ENCODE peak calls at places on chromosome 18, in five cellular contexts. R is neural progenitor cell, V is GM23248, T is HCT116, I is PC-3. O is an unnamed sample.

GRCh38 chr18:34224423-34225217 is at the start of gene NOL4:
- DNase-seq in R (peak; percentile 99), V (peak; percentile 22), T (no peak), I (peak; percentile 36), O (no peak)

GRCh38 chr18:73136134-73136533 is 268.3 kb upstream of the NETO1 start:
- DNase-seq in R (peak; percentile 8), V (peak; percentile 4), T (no peak), I (peak; percentile 67), O (no peak)

GRCh38 chr18:6521804-6522418 is 107.2 kb upstream of the L3MBTL4 start:
- DNase-seq in R (peak; percentile 39), V (peak; percentile 45), T (no peak), I (peak; percentile 85), O (peak; percentile 21)

GRCh38 chr18:79780547-79780946 is 17.2 kb upstream of the KCNG2 start:
- DNase-seq in R (no peak), V (no peak), T (no peak), I (no peak), O (no peak)

GRCh38 chr18:52408800-52409302 is 68.9 kb downstream of the DCC start:
- DNase-seq in R (no peak), V (no peak), T (no peak), I (no peak), O (no peak)

GRCh38 chr18:76914314-76914713 is 92.0 kb downstream of the ZNF236 start:
- DNase-seq in R (no peak), V (no peak), T (no peak), I (no peak), O (no peak)

GRCh38 chr18:52343138-52343537 is 3.1 kb downstream of the DCC start:
- DNase-seq in R (peak; percentile 71), V (no peak), T (no peak), I (peak; percentile 3), O (no peak)

GRCh38 chr18:46859855-46860254 is 57.5 kb downstream of the PIAS2 start:
- DNase-seq in R (no peak), V (no peak), T (no peak), I (no peak), O (no peak)

GRCh38 chr18:71209944-71210343 is 921.1 kb downstream of the SOCS6 start:
- DNase-seq in R (no peak), V (no peak), T (no peak), I (peak; percentile 7), O (no peak)

GRCh38 chr18:986071-986470 is 81.4 kb downstream of the ADCYAP1 start:
- DNase-seq in R (peak; percentile 35), V (no peak), T (no peak), I (no peak), O (no peak)

GRCh38 chr18:11040823-11041712 is 108.3 kb downstream of the PIEZO2 start:
- DNase-seq in R (peak; percentile 79), V (peak; percentile 72), T (peak; percentile 22), I (peak; percentile 65), O (no peak)

GRCh38 chr18:63253428-63254372 is 65.9 kb downstream of the BCL2 start:
- DNase-seq in R (no peak), V (peak; percentile 48), T (no peak), I (no peak), O (peak; percentile 7)

GRCh38 chr18:59744271-59744721 is 47.1 kb upstream of the CCBE1 start:
- DNase-seq in R (no peak), V (peak; percentile 95), T (no peak), I (peak; percentile 92), O (peak; percentile 15)

GRCh38 chr18:79111483-79111882 is 42.3 kb downstream of the ATP9B start:
- DNase-seq in R (no peak), V (no peak), T (no peak), I (no peak), O (no peak)

GRCh38 chr18:36947820-36948348 is 119.0 kb downstream of the KIAA1328 start:
- DNase-seq in R (no peak), V (no peak), T (peak; percentile 6), I (peak; percentile 63), O (no peak)
- H3K4me2 ChIP-seq in R (no peak overlapping the region), V (no peak overlapping the region), T (peak overlapping the region; percentile 40), I (peak overlapping the region; percentile 26), O (no peak overlapping the region)

GRCh38 chr18:31232000-31232399 is 69.3 kb upstream of the DSC1 start:
- DNase-seq in R (no peak), V (no peak), T (no peak), I (no peak), O (no peak)
- H2AFZ ChIP-seq in R (no peak overlapping the region), V (no peak overlapping the region), T (peak overlapping the region; percentile 92), I (no peak overlapping the region), O (no peak overlapping the region)

GRCh38 chr18:3486514-3486913 is 36.5 kb downstream of the TGIF1 start:
- DNase-seq in R (no peak), V (no peak), T (no peak), I (no peak), O (no peak)
- H3K27ac ChIP-seq in R (no peak overlapping the region), V (no peak overlapping the region), T (no peak overlapping the region), I (no peak overlapping the region), O (no peak overlapping the region)

GRCh38 chr18:66728951-66729350 is 125.1 kb upstream of the CDH19 start:
- DNase-seq in R (no peak), V (no peak), T (no peak), I (no peak), O (no peak)
- H3K4me2 ChIP-seq in R (no peak overlapping the region), V (no peak overlapping the region), T (no peak overlapping the region), I (no peak overlapping the region), O (no peak overlapping the region)

DNA sequence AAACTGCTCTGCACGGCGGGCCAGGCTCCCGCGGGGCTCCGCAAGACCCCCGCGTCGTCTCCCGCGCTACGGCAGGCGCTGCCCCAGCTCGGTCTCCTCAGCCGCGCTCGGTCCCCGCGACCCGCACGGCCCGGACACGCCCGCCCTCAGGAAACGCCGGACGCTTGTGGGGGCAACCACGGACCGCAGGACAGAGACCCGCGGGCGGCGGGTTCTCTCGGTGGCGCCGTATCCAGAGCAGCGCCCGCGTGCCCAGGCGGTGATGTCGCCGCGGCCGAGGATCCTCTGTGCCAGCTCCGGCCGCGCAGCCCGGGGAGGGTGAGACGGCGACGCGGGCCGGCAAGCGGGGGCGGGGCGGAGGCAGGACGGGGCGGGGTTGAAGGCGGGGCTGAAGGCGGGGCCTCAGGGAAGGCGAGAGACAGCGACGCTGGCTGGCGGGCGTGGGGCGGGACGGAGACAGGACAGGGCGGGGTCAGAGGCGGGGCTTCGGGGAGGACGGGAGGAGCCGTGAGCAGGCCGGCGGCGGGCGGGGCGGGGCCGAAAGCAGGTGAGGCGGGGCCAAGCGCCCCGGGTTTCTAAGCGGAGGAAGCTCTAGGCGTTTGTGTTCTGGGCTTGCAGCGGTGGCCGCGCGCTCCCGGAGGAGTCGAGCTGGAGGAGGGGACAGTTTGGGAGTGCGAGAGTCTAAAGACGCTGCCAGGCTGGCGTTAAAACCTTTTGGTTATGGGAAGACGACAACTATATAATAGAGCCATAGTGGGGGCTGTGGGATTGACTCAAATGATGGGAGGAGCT is at the start of gene DSEL:
- DNase-seq in R (peak; percentile 95), V (peak; percentile 99), T (no peak), I (peak; percentile 89), O (no peak)
- H2AFZ ChIP-seq in R (peak within 1 kb of the TSS; percentile 74), V (peak within 1 kb of the TSS; percentile 79), T (no peak within 1 kb of the TSS), I (peak within 1 kb of the TSS; percentile 98), O (peak within 1 kb of the TSS; percentile 98)

GRCh38 chr18:50696436-50696835 is 123.4 kb downstream of the MRO start:
- DNase-seq in R (no peak), V (no peak), T (no peak), I (no peak), O (no peak)
- H3K27ac ChIP-seq in R (no peak overlapping the region), V (no peak overlapping the region), T (no peak overlapping the region), I (no peak overlapping the region), O (no peak overlapping the region)

GRCh38 chr18:55444496-55444895 is 143.5 kb downstream of the TCF4 start:
- DNase-seq in R (no peak), V (no peak), T (no peak), I (no peak), O (no peak)

GRCh38 chr18:55440988-55441387 is 147.0 kb downstream of the TCF4 start:
- DNase-seq in R (no peak), V (no peak), T (no peak), I (no peak), O (no peak)

GRCh38 chr18:55446996-55447671 is 140.9 kb downstream of the TCF4 start:
- DNase-seq in R (no peak), V (no peak), T (no peak), I (no peak), O (no peak)

GRCh38 chr18:55439036-55439435 is 149.0 kb downstream of the TCF4 start:
- DNase-seq in R (peak; percentile 76), V (no peak), T (no peak), I (no peak), O (no peak)

DNA sequence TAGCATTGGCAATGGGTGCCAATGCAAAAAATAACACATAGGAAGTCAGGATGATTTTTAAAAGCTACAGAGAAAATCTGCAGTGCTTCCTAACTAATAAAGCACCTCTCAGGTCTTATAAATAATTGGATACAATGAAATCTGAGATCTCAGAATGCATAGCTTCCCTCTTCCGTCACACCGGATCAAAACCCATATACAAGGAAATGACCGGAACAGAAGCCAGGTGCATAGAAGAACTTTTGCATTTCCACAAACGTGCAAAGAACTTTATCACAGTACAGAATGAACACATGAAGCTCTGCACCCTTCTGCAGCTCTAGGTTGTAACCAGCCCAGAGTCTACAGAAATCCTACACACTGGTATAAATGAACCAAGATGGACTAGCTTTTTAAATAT is 145.4 kb downstream of the TCF4 start:
- DNase-seq in R (no peak), V (no peak), T (no peak), I (no peak), O (no peak)
- H3K4me2 ChIP-seq in R (peak overlapping the region; percentile 40), V (no peak overlapping the region), T (no peak overlapping the region), I (no peak overlapping the region), O (no peak overlapping the region)

DNA sequence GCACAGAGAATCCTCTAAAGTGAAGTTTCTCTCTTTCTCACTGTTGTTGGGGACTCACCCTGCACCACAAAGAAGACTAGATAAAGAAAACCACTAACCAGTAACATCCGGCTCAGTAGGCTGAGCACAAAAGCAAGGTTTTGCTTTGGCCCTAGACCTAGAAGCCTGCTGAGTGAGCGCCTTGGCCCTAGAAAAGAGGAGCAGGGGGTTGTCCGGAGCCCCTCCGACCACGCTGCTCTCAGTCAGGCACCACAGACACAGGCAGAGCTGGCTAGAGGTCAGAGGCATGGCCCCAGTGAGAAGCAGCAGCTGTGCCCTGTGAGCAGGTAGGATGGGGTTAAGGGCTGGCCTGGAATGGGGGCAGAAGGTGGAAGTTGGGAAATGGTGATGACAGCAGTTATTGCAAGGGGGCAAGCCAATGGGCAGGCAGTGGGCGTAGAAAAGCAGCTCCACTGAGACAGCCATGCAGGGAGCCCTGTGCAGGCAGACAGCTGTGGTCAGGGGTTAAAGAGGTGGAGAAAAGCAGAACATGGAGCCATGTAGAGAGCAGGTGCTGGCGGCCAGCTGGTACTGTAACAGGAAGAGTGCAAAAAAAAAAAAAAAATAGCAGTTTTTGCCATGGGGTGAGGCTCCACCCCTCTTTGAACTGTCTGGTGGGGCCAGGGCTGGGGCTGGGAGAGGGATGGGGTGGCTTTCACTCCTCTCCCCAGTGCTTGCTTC is 36.9 kb upstream of the SLC14A1 start:
- DNase-seq in R (no peak), V (no peak), T (no peak), I (no peak), O (no peak)
- H2AFZ ChIP-seq in R (peak overlapping the region; percentile 63), V (no peak overlapping the region), T (no peak overlapping the region), I (no peak overlapping the region), O (no peak overlapping the region)

O was measured in keratinocyte.